ENCODE peak calls at places on chromosomes 16 and 17, in five cellular contexts. H, C, B, P and N are unnamed samples.

GRCh38 chr17:72600934-72601333 is 480.1 kb downstream of the SOX9 start:
- DNase-seq in H (no peak), C (no peak), B (no peak), P (peak), N (peak)

GRCh38 chr17:19539040-19539399 is 5.4 kb downstream of the SLC47A1 start:
- DNase-seq in H (peak), C (no peak), B (no peak), P (no peak), N (no peak)

GRCh38 chr17:73210002-73210678 is 17.3 kb downstream of the COG1 start:
- DNase-seq in H (no peak), C (no peak), B (no peak), P (peak), N (peak)

GRCh38 chr17:83053021-83053778 is 26.2 kb upstream of the METRNL start:
- DNase-seq in H (peak), C (peak), B (no peak), P (peak), N (peak)

GRCh38 chr17:77742579-77742978 is 215.9 kb upstream of the TNRC6C start:
- DNase-seq in H (peak), C (no peak), B (no peak), P (no peak), N (no peak)

GRCh38 chr16:12455287-12455798 is 348.3 kb downstream of the CPPED1 start:
- DNase-seq in H (peak), C (peak), B (no peak), P (peak), N (peak)

GRCh38 chr16:22278841-22279240 is 18.4 kb upstream of the POLR3E start:
- DNase-seq in H (no peak), C (no peak), B (no peak), P (no peak), N (no peak)

GRCh38 chr17:55420776-55421178 is 858 bp downstream of the MMD start:
- DNase-seq in H (peak), C (peak), B (peak), P (no peak), N (no peak)

GRCh38 chr16:66070140-66070887 is 296.2 kb upstream of the CDH5 start:
- DNase-seq in H (no peak), C (peak), B (peak), P (peak), N (no peak)

GRCh38 chr17:30239089-30239462 is 3.6 kb upstream of the SLC6A4 start:
- DNase-seq in H (peak), C (no peak), B (no peak), P (no peak), N (no peak)

DNA sequence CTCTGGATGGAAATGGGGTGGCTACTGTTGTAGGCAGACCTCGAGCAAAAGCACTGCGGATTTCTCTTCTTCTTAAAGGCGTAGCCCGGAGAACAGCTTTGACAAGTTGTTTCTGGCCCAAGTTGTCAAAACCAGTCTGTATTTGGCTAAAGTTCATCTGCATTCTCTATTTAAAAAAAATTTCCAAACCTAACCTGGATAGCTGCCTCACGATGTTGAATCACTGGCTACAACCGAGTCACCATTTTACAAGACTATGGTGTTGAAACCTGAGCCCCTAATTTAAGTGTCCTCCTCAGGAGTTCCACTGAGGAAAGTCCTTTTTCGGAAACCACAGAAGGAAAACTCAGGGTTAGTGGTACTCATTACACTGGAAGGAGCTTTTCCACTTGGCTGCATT is 1.5 kb downstream of the SLC16A6 start:
- DNase-seq in H (no peak), C (no peak), B (no peak), P (no peak), N (peak)
- H3K4me3 ChIP-seq in H (no peak), C (no peak), B (no peak), P (no peak), N (peak)

DNA sequence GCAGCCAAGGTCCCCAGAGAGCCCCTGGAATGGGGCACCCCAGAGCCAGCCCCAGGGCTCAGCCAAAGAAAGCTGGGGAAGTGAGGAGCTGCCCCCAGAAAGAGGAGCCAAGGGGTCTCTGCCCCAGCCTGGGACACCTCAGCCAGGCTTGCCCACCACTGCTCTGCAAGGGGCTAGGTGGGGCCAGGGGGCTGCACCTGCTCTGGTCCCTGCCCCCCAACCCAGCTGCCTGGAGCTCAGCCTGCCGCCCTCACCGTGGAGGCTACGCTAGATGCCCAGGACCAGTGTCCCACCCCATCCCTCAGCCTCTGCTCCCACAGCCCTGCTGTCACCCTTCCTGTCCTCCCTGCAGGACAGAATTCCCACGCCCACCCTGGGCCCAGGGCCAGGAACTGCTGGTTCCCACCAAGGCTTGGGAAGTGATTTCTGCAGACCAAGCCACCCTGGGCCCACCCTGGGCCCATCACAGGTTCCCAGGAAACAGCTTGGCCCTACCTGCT is 28.1 kb upstream of the KRT17 start:
- DNase-seq in H (peak), C (no peak), B (no peak), P (no peak), N (no peak)
- TF ChIP-seq CTCF in H (no peak), C (no peak), B (no peak), P (no peak), N (no peak)

GRCh38 chr17:44759916-44760243 is 1.1 kb downstream of the ADAM11 start:
- DNase-seq in H (peak), C (no peak), B (no peak), P (no peak), N (no peak)
- H3K4me3 ChIP-seq in H (no peak), C (no peak), B (no peak), P (no peak), N (no peak)

DNA sequence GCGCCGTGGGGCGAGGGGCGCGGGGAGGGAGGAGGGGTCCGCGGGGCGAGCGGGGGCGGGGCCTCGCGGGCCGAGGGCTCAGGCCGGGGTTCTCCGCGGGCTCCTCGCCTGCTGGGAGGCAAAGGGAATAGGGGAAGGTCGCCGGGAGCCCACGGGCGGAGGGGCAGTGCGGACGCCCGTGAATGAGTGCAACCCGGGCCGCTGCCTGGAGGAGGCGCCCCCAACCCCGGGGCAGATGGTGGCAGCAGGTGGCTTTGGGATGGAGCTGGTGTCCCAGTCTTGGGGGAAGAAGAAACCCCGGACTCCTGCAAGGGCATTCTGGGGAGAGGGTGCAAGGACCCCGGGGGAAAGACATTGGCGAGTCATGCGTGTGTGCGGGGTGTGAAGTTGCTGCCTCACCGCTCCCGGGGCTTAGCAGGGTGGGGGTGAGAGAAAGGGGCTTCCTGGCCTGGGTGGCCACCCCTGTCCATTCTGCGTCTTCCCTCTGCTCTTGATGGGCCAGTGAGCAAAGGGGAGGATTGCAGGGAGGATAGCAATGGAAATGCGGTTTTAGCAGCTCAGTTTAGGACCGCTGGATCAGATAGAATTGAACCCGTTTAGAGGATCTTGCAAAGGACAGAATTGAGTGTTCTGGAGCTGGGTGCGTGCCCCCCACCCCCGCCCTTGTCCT is 508 bp downstream of the KIAA0513 start:
- DNase-seq in H (no peak), C (no peak), B (no peak), P (no peak), N (no peak)
- TF ChIP-seq CTCF in H (peak), C (peak), B (no peak), P (no peak), N (peak)

GRCh38 chr17:74766413-74766812 is 9.7 kb downstream of the NAT9 start:
- DNase-seq in H (no peak), C (no peak), B (no peak), P (no peak), N (no peak)

GRCh38 chr17:74768069-74768762 is 7.9 kb downstream of the NAT9 start:
- DNase-seq in H (no peak), C (peak), B (peak), P (peak), N (no peak)

GRCh38 chr17:74769266-74769855 is 6.8 kb downstream of the NAT9 start:
- DNase-seq in H (no peak), C (no peak), B (no peak), P (no peak), N (no peak)

GRCh38 chr17:74768763-74769114 is 7.4 kb downstream of the NAT9 start:
- DNase-seq in H (no peak), C (no peak), B (no peak), P (no peak), N (no peak)

DNA sequence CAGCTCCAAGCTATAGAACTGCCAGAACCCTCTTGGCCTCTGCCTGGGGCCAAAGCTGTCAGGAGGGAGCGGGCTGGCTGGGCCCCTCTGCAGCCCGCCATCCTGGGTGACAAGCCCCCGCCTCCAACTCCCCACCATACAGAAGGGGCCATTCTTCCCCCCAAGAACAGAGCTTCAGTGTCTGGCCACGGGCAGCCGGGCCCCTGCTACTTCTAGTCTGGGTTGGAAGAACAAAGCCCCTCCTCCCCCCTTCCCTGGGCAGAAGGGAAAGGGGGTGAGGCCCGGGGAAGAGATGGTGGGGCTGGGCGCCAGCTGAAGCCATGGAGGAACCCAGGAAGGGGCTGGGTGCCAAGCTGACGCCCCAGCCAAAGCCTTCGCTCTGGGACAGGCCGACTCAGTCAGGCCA is 9.0 kb downstream of the NAT9 start:
- DNase-seq in H (no peak), C (peak), B (no peak), P (no peak), N (no peak)
- H3K4me3 ChIP-seq in H (no peak), C (no peak), B (no peak), P (no peak), N (no peak)

GRCh38 chr17:57086069-57086930 is 1.3 kb downstream of the AKAP1 start:
- DNase-seq in H (peak), C (peak), B (peak), P (peak), N (peak)

GRCh38 chr17:57088298-57088697 is 3.3 kb downstream of the AKAP1 start:
- DNase-seq in H (no peak), C (no peak), B (no peak), P (no peak), N (no peak)

GRCh38 chr17:57084361-57084801 is 665 bp upstream of the AKAP1 start:
- DNase-seq in H (no peak), C (no peak), B (no peak), P (no peak), N (no peak)

GRCh38 chr17:57085448-57086068 is 512 bp downstream of the AKAP1 start:
- DNase-seq in H (peak), C (peak), B (peak), P (peak), N (peak)

DNA sequence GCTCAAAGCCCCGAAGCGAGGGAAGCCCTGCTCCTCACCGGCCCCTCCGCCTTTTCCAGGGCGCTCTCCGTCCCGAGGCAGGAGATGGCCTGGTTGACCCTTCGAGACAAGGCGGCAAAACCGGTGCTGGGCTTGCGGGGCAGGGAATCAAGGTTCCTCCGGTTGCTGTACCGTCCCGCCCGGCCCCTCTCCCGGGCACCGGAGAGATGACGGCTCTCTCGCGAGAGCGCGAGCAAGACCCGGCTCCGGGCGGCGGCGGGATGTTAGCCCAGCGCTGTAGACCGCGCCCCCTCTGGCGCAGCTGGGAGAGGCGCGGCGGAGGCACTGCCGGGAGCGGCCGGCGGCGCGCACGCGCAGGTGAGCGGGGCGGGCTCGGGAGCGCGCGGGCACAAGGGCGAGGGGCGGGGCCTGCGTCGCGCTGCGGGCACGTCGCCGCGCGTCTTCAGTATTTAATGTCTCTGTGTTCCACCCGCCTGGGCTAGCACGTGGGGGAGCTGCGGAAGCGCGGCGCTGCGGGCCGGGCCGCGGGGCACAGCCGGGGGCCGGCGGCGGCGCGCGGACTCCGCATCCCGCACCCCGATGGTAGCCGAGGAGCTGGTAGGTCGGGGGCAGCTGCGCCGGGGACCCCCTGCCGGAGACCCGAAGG is at the start of gene AKAP1:
- DNase-seq in H (peak), C (peak), B (peak), P (peak), N (peak)
- TF ChIP-seq CTCF in H (peak), C (no peak), B (no peak), P (peak), N (peak)

DNA sequence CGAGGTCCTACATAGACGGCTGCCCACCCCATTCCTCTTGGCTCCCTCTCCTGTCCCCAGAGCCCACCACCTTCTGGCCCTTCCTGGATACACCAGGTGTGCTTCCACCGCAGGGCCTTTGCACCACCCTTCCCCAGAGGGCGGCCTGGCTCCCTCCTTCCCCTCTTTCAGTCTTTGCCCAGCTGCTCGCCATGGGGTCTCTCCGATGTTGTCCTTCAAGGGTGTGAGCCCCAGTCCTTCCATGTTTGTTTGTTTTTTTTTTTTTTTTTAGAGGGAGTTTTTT is 4.1 kb downstream of the RNF213 start:
- DNase-seq in H (peak), C (no peak), B (no peak), P (no peak), N (no peak)
- H3K4me3 ChIP-seq in H (no peak), C (no peak), B (no peak), P (no peak), N (no peak)

DNA sequence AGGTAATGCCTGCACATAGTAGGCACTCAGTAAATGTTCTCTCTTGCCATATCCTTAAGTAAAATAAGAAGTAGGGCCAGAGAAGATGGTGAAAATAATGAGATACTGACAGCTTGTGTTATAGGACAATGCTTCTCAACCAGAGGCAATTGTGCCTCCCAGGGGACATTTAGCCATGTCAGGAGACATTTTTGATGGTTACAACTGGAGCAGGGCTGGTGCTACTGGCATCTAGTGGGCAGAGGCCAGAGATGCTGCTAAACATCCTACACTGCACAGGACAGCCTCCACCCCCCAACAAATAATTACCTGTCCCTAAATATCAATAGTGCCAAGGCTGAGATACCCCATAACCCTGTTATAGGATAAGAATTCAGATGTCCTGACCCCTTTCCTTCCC is 1.7 kb downstream of the RAD51D start:
- DNase-seq in H (no peak), C (no peak), B (no peak), P (peak), N (peak)
- TF ChIP-seq CTCF in H (peak), C (no peak), B (no peak), P (peak), N (peak)

DNA sequence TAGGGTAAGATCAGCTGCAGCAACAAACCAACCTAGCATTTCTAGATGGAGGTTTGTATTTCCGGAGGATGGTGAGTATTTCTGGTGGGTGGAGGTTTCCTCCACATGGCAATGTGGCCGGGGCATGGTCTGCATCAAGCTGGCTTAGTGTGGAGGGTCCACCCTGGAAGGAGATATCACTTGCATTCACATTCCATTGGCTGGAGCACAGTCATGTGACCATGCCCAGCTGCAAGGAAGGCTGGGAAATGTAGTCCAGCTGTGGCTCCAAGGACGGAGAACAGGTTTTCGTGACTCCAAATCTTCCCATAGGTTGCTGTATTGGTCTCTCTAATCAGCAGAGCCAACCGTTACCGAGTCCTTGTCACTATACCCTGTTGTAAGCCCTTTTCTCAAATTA is 68.7 kb downstream of the RAI1 start:
- DNase-seq in H (peak), C (peak), B (no peak), P (peak), N (peak)
- H3K4me3 ChIP-seq in H (no peak), C (no peak), B (no peak), P (no peak), N (no peak)